ENCODE peak calls at places on chromosomes 7 and 10, in ten cellular contexts. P is dorsolateral prefrontal cortex, J is neural crest cell, Y is Calu3, D is RWPE2, X is heart left ventricle, H is upper lobe of left lung, N is mammary epithelial cell, V is fibroblast of the aortic adventitia, S is AG10803. T is an unnamed sample.

GRCh38 chr7:94417921-94418320 is 23.2 kb downstream of the COL1A2 start:
- DNase-seq in N (no peak), Y (no peak), H (no peak), D (no peak), X (no peak), V (peak; percentile 47), J (no peak), S (peak; percentile 88), P (no peak), T (no peak)

GRCh38 chr10:112517381-112517976 is 70.5 kb downstream of the VTI1A start:
- DNase-seq in H (no peak), D (no peak), Y (peak; percentile 19), X (no peak), S (no peak), V (no peak), N (peak; percentile 13), P (no peak), J (no peak), T (no peak)

GRCh38 chr10:88707429-88708110 is 1.5 kb downstream of the LIPK start:
- DNase-seq in V (peak; percentile 67), S (peak; percentile 36), N (peak; percentile 92), J (no peak), Y (peak; percentile 22), P (no peak), H (no peak), D (no peak), X (no peak), T (no peak)

GRCh38 chr10:128539784-128540759 is 413.8 kb upstream of the MKI67 start:
- DNase-seq in P (no peak), D (no peak), H (no peak), V (no peak), J (no peak), S (no peak), X (peak; percentile 54), N (no peak), Y (no peak), T (no peak)

GRCh38 chr7:106018566-106019338 is 55.7 kb downstream of the CDHR3 start:
- DNase-seq in N (no peak), H (no peak), Y (no peak), V (no peak), D (no peak), J (no peak), S (peak; percentile 46), P (no peak), X (no peak), T (no peak)

GRCh38 chr10:122161795-122162194 is 109.3 kb upstream of the BTBD16 start:
- DNase-seq in N (no peak), P (no peak), X (no peak), V (no peak), Y (no peak), S (no peak), D (no peak), J (no peak), H (no peak), T (no peak)

GRCh38 chr7:40760997-40761396 is 626.2 kb downstream of the SUGCT start:
- DNase-seq in D (no peak), N (no peak), Y (no peak), X (no peak), P (peak; percentile 48), J (no peak), V (no peak), S (no peak), H (no peak), T (no peak)

GRCh38 chr7:3494890-3495289 is 193.8 kb downstream of the SDK1 start:
- DNase-seq in X (no peak), H (no peak), Y (no peak), J (no peak), S (no peak), V (no peak), N (no peak), D (no peak), P (no peak), T (no peak)

GRCh38 chr10:16186564-16186963 is 250.2 kb upstream of the PTER start:
- DNase-seq in V (no peak), N (no peak), J (no peak), Y (no peak), X (no peak), D (no peak), H (no peak), S (no peak), P (no peak), T (no peak)

GRCh38 chr10:16184911-16185310 is 251.9 kb upstream of the PTER start:
- DNase-seq in Y (no peak), J (no peak), P (no peak), H (no peak), D (no peak), X (no peak), S (no peak), V (no peak), N (no peak), T (no peak)

GRCh38 chr10:16182688-16183087 is 254.1 kb upstream of the PTER start:
- DNase-seq in N (no peak), S (peak; percentile 68), H (no peak), J (no peak), X (no peak), V (no peak), P (no peak), Y (no peak), D (no peak), T (no peak)

GRCh38 chr10:16187161-16187560 is 249.6 kb upstream of the PTER start:
- DNase-seq in Y (no peak), D (no peak), J (no peak), N (no peak), H (no peak), V (no peak), X (no peak), P (no peak), S (no peak), T (no peak)

DNA sequence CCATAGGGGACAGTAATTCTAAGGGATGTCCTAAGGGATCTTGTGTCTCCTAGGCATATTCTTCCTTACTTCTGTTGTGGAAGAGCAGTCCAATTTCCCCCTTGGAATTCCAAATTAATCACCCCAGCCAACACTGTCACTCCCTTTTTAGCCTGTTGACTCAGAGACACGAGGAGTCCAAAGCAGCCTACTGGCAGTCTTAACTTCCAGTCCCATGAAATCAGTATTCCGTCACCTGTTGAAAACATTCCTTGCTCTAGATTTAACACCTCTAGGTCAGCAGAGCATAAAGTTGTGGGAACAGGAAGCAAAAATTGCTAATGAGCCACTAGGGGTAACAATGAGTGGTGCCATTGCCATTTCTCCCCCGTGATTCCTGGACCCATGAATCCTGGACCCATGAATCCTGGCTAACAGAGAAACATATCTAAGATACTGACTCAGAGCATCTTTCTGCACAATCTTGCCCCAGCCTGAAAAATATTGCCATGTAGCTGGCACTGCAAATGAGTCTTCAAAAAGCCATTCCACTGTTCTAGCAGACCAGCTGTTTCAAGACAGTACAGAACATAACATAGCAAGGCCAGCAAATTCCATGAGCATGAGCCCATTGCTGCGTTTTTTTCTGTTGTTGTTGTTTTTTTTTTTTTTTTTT is 252.7 kb upstream of the PTER start:
- DNase-seq in D (no peak), S (peak; percentile 61), P (no peak), H (no peak), X (no peak), J (no peak), V (no peak), N (peak; percentile 66), Y (no peak), T (no peak)
- TF ChIP-seq CTCF in D (no peak), S (no peak), P (no peak), H (no peak), X (no peak), J (no peak), V (no peak), N (no peak), Y (no peak), T (no peak)

GRCh38 chr7:79691094-79691493 is 237.6 kb upstream of the MAGI2 start:
- DNase-seq in P (no peak), N (no peak), X (no peak), H (no peak), J (no peak), D (no peak), V (no peak), S (no peak), Y (no peak), T (no peak)
- TF ChIP-seq CTCF in P (no peak), N (no peak), X (no peak), H (no peak), J (no peak), D (no peak), V (no peak), S (no peak), Y (no peak), T (no peak)

GRCh38 chr7:20784311-20785210 is 2.1 kb downstream of the SP8 start:
- DNase-seq in S (no peak), D (peak; percentile 83), H (no peak), X (no peak), N (peak; percentile 66), P (no peak), J (no peak), Y (peak; percentile 58), V (no peak), T (no peak)
- TF ChIP-seq CTCF in S (no peak), D (peak; percentile 55), H (no peak), X (no peak), N (peak; percentile 46), P (no peak), J (peak; percentile 44), Y (no peak), V (no peak), T (no peak)

GRCh38 chr10:70109064-70109729 is 23.4 kb downstream of the AIFM2 start:
- DNase-seq in D (no peak), V (no peak), S (no peak), H (no peak), J (no peak), Y (no peak), X (no peak), P (no peak), N (no peak), T (no peak)

GRCh38 chr10:70111496-70111895 is 21.1 kb downstream of the AIFM2 start:
- DNase-seq in S (no peak), N (no peak), X (no peak), D (no peak), Y (no peak), V (no peak), P (no peak), J (no peak), H (no peak), T (no peak)

GRCh38 chr10:70101668-70102067 is 31.0 kb downstream of the AIFM2 start:
- DNase-seq in H (no peak), D (no peak), N (no peak), X (no peak), S (no peak), J (no peak), V (no peak), P (no peak), Y (no peak), T (no peak)

DNA sequence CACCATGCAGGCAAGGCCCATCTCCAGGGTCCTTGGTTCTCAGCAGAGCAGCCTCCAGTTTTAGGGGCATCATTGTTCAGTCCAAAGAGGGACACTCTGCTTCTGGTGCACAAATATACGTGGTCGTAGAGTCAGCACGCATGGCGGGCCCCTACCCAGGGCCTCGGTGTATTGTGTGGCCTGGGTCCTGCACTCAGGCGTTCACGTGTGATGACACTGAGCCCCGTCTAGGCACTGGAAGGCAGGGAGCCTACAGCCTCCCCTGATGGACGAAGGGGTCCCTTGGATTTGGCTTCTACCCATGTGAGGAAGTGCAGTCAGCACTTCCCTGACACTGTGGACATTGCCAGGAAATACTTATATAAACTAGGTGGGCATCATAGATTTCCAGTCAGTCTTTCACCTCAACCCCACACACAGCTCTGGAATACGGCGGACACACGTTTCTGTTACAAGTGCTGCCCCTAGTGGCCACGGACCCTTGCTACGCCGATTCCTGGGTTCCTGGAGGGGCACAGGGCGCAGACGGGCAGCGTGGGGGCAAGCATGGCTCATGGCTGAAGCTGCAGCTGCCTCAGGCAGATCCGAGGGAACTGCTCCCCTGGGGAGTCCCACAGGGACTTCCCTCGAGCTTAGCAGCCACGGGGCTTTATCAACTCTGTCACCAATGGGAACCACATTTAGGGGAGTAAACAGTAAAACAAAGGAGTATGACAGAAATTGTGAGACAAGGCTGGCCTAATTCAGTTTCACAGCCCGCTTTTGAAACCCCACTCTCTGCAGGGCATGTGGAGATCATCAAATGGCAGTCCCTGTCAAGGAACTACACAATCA is 25.4 kb downstream of the AIFM2 start:
- DNase-seq in X (no peak), P (no peak), D (no peak), S (no peak), J (peak; percentile 59), V (no peak), H (no peak), N (no peak), Y (no peak), T (no peak)
- TF ChIP-seq CTCF in X (no peak), P (peak; percentile 49), D (peak; percentile 58), S (peak; percentile 30), J (peak; percentile 64), V (peak; percentile 47), H (no peak), N (peak; percentile 31), Y (peak; percentile 48), T (no peak)

T was measured in natural killer cell.